ENCODE peak calls at places on chromosomes 4 and X, in six cellular contexts. F is breast epithelium; T is cardiac muscle cell; E is CD8-positive, alpha-beta T cell; D is suprapubic skin; G is nephron progenitor cell. P is an unnamed sample.

GRCh38 chr4:182978152-182978827 is 61.1 kb upstream of the DCTD start:
- DNase-seq in F (no peak), T (peak; percentile 57), E (no peak), D (no peak), G (no peak), P (no peak)

GRCh38 chr4:680931-681645 is 6.7 kb downstream of the MYL5 start:
- DNase-seq in F (no peak), T (peak; percentile 53), E (no peak), D (peak; percentile 82), G (peak; percentile 78), P (peak; percentile 52)

GRCh38 chrX:9378980-9379696 is 85.7 kb upstream of the TBL1X start:
- DNase-seq in F (no peak), T (peak; percentile 71), E (no peak), D (no peak), G (no peak), P (no peak)

GRCh38 chr4:24312261-24312913 is 272.0 kb downstream of the DHX15 start:
- DNase-seq in F (no peak), T (no peak), E (no peak), D (no peak), G (no peak), P (no peak)

GRCh38 chr4:76830612-76831474 is 67.1 kb downstream of the SOWAHB start:
- DNase-seq in F (no peak), T (peak; percentile 85), E (no peak), D (no peak), G (peak; percentile 40), P (no peak)

GRCh38 chr4:6362896-6363295 is 93.2 kb downstream of the WFS1 start:
- DNase-seq in F (no peak), T (peak; percentile 55), E (no peak), D (no peak), G (peak; percentile 91), P (peak; percentile 68)

GRCh38 chr4:1928356-1929235 is 57.4 kb downstream of the NSD2 start:
- DNase-seq in F (no peak), T (no peak), E (no peak), D (no peak), G (no peak), P (no peak)

GRCh38 chrX:44042124-44042523 is 68.9 kb upstream of the NDP start:
- DNase-seq in F (no peak), T (no peak), E (no peak), D (no peak), G (no peak), P (no peak)

GRCh38 chr4:109915385-109916002 is 2.8 kb downstream of the EGF start:
- DNase-seq in F (no peak), T (no peak), E (no peak), D (no peak), G (no peak), P (no peak)

GRCh38 chr4:147776600-147777175 is 44.8 kb downstream of the ARHGAP10 start:
- DNase-seq in F (no peak), T (no peak), E (no peak), D (no peak), G (no peak), P (no peak)

GRCh38 chrX:134607523-134607922 is 50.7 kb downstream of the PLAC1 start:
- DNase-seq in F (no peak), T (no peak), E (no peak), D (no peak), G (no peak), P (no peak)

GRCh38 chr4:39802005-39802404 is 104.1 kb downstream of the UBE2K start:
- DNase-seq in F (no peak), T (no peak), E (no peak), D (no peak), G (no peak), P (no peak)

GRCh38 chr4:76002176-76002575 is 5.1 kb downstream of the CXCL9 start:
- DNase-seq in F (no peak), T (peak; percentile 43), E (no peak), D (no peak), G (no peak), P (no peak)

GRCh38 chrX:129612396-129612795 is 42.4 kb downstream of the APLN start:
- DNase-seq in F (peak; percentile 62), T (no peak), E (no peak), D (no peak), G (no peak), P (no peak)

GRCh38 chrX:65643046-65643785 is 24.2 kb upstream of the MSN start:
- DNase-seq in F (peak; percentile 23), T (peak; percentile 37), E (no peak), D (no peak), G (no peak), P (no peak)

GRCh38 chrX:55118574-55118973 is 29.8 kb downstream of the PAGE2 start:
- DNase-seq in F (no peak), T (no peak), E (no peak), D (no peak), G (no peak), P (no peak)

GRCh38 chrX:108642273-108642628 is 94.1 kb downstream of the IRS4 start:
- DNase-seq in F (no peak), T (no peak), E (no peak), D (peak; percentile 57), G (no peak), P (no peak)

GRCh38 chr4:128247906-128248305 is 39.7 kb downstream of the PGRMC2 start:
- DNase-seq in F (no peak), T (no peak), E (no peak), D (no peak), G (no peak), P (no peak)

GRCh38 chr4:107243141-107243779 is 207.1 kb upstream of the DKK2 start:
- DNase-seq in F (peak; percentile 19), T (no peak), E (no peak), D (peak; percentile 63), G (peak; percentile 29), P (no peak)
- TF ChIP-seq CTCF in F (no peak), T (no peak), E (no peak), D (no peak), G (no peak), P (no peak)

GRCh38 chrX:138748480-138748879 is 37.0 kb upstream of the FGF13 start:
- DNase-seq in F (no peak), T (peak; percentile 11), E (no peak), D (no peak), G (no peak), P (no peak)
- TF ChIP-seq CTCF in F (no peak), T (peak; percentile 39), E (no peak), D (no peak), G (peak; percentile 51), P (peak; percentile 77)

GRCh38 chrX:118626346-118626745 is 101.1 kb upstream of the IL13RA1 start:
- DNase-seq in F (no peak), T (no peak), E (no peak), D (no peak), G (no peak), P (no peak)
- TF ChIP-seq CTCF in F (no peak), T (no peak), E (no peak), D (no peak), G (no peak), P (no peak)

DNA sequence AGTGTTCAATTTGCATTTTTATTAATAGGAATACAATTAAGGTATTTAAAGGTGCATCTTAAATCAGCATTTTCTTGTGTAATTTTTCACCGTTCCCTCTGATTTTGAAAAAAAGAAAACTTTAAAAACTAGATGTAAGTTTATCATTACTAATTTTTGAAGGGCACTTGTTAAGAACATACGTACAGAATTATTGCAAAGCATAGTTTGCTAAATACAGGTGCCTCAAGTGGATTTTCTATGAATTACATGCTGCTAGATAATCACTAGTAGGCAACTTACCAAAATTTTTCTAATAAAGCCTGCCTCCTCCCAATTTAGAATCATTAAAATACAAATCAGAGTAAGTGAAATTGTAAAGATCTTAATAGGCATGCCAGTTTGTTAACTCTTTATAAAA is 8.5 kb downstream of the CNKSR2 start:
- DNase-seq in F (no peak), T (no peak), E (no peak), D (no peak), G (no peak), P (no peak)
- TF ChIP-seq CTCF in F (peak; percentile 26), T (peak; percentile 5), E (peak; percentile 48), D (peak; percentile 18), G (peak; percentile 32), P (peak; percentile 70)

DNA sequence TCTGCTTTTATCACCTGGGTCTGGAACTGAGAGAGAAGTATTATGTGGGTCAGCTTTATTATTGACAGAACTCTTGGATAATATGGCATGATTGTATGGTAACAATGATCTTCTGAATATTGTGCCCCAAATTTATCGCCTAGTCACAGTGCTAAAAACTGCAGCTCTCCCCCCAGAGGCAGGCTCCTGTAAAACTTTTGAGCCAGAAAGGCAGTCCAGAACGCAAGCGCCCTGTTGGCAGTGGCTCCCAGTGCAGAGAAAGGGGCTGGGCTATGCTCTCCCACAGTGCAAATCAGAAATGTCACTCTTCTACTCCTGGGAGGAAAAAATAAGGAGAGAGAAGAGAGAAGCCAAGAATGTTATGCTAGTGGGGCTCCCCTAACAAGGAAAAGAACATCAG is 50.5 kb downstream of the HELT start:
- DNase-seq in F (no peak), T (peak; percentile 6), E (no peak), D (no peak), G (no peak), P (no peak)
- TF ChIP-seq CTCF in F (no peak), T (no peak), E (no peak), D (no peak), G (no peak), P (no peak)

P was measured in neural crest cell.